ENCODE peak calls at places on chromosomes 11 and 22, in six cellular contexts. G is A549, R is HepG2, M is NB4, B is K562, L is GM12878. E is an unnamed sample.

GRCh38 chr11:107669893-107670601 is 41.8 kb downstream of the SLN start:
- DNase-seq in L (no peak), G (no peak), M (no peak), B (no peak), R (no peak), E (no peak)

GRCh38 chr22:20128902-20129746 is 2.5 kb upstream of the ZDHHC8 start:
- DNase-seq in B (peak), R (peak), L (no peak), G (no peak), M (peak), E (peak)

GRCh38 chr22:37472418-37473006 is 13.7 kb downstream of the MFNG start:
- DNase-seq in B (peak), G (peak), R (peak), M (peak), L (no peak), E (no peak)

GRCh38 chr11:18650859-18651557 is 16.9 kb upstream of the SPTY2D1 start:
- DNase-seq in M (peak), L (peak), R (peak), G (no peak), B (peak), E (peak)

GRCh38 chr11:72700026-72700610 is 25.9 kb upstream of the PDE2A start:
- DNase-seq in L (no peak), M (no peak), B (no peak), R (no peak), G (no peak), E (no peak)

GRCh38 chr11:119590651-119591308 is 138.2 kb downstream of the NECTIN1 start:
- DNase-seq in G (no peak), R (no peak), L (no peak), M (no peak), B (no peak), E (no peak)

GRCh38 chr11:118434553-118435232 is 1.6 kb upstream of the KMT2A start:
- DNase-seq in R (no peak), G (no peak), B (peak), L (no peak), M (peak), E (peak)

GRCh38 chr11:130371004-130371590 is 56.4 kb upstream of the ZBTB44 start:
- DNase-seq in M (peak), B (peak), R (no peak), L (no peak), G (no peak), E (no peak)

GRCh38 chr11:1502971-1503707 is 16.6 kb upstream of the MOB2 start:
- DNase-seq in L (no peak), B (no peak), R (no peak), M (no peak), G (no peak), E (no peak)

GRCh38 chr11:132770802-132771545 is 761.3 kb downstream of the OPCML start:
- DNase-seq in L (no peak), R (no peak), G (no peak), B (no peak), M (no peak), E (no peak)

GRCh38 chr11:70352074-70352473 is 46.3 kb upstream of the CTTN start:
- DNase-seq in L (no peak), M (no peak), B (no peak), R (no peak), G (no peak), E (no peak)

GRCh38 chr22:49825944-49826602 is 1.6 kb downstream of the BRD1 start:
- DNase-seq in M (peak), B (peak), R (peak), G (no peak), L (no peak), E (peak)

GRCh38 chr22:24474221-24474620 is 20.9 kb upstream of the UPB1 start:
- DNase-seq in B (no peak), L (no peak), M (no peak), R (peak), G (no peak), E (peak)

GRCh38 chr11:93525601-93526000 is 17.6 kb downstream of the SMCO4 start:
- DNase-seq in B (peak), M (peak), L (no peak), G (no peak), R (no peak), E (no peak)

GRCh38 chr11:122137081-122137793 is 21.2 kb upstream of the BLID start:
- DNase-seq in R (no peak), B (no peak), L (no peak), M (no peak), G (no peak), E (peak)

GRCh38 chr11:63518548-63518947 is 12.7 kb downstream of the LGALS12 start:
- DNase-seq in R (no peak), B (peak), L (no peak), G (no peak), M (no peak), E (no peak)
- TF ChIP-seq MYC in R (no peak), B (no peak), L (no peak), G (no peak), M (no peak), E (no peak)

GRCh38 chr11:102314784-102315183 is 2.5 kb upstream of the BIRC3 start:
- DNase-seq in L (no peak), G (no peak), M (no peak), B (no peak), R (no peak), E (no peak)

GRCh38 chr11:102316505-102316904 is 779 bp upstream of the BIRC3 start:
- DNase-seq in R (no peak), M (no peak), G (no peak), L (no peak), B (no peak), E (no peak)

GRCh38 chr11:102309621-102310541 is 7.4 kb upstream of the BIRC3 start:
- DNase-seq in M (peak), L (no peak), R (peak), G (no peak), B (no peak), E (no peak)

GRCh38 chr11:102312656-102313055 is 4.6 kb upstream of the BIRC3 start:
- DNase-seq in R (no peak), B (no peak), G (no peak), L (no peak), M (no peak), E (peak)

GRCh38 chr11:102313225-102313940 is 3.9 kb upstream of the BIRC3 start:
- DNase-seq in R (no peak), G (no peak), B (no peak), M (no peak), L (no peak), E (peak)
- H3K4me3 ChIP-seq in R (peak), G (peak), B (peak), M (no peak), L (peak), E (peak)

GRCh38 chr11:78380615-78381029 is 37.0 kb downstream of the GAB2 start:
- DNase-seq in R (no peak), B (peak), L (no peak), G (no peak), M (no peak), E (no peak)
- TF ChIP-seq MYC in R (no peak), B (no peak), L (no peak), G (no peak), M (no peak), E (no peak)

GRCh38 chr11:67053896-67054850 is 2.5 kb upstream of the RHOD start:
- DNase-seq in G (peak), B (peak), L (no peak), M (peak), R (peak), E (peak)

GRCh38 chr11:67056267-67056639 is 394 bp upstream of the RHOD start:
- DNase-seq in R (no peak), B (no peak), M (no peak), G (no peak), L (no peak), E (no peak)

GRCh38 chr11:67056640-67057409 is at the start of gene RHOD:
- DNase-seq in M (no peak), G (no peak), B (no peak), R (no peak), L (no peak), E (peak)

GRCh38 chr11:67055812-67056211 is 835 bp upstream of the RHOD start:
- DNase-seq in G (no peak), B (no peak), R (no peak), L (no peak), M (no peak), E (no peak)

GRCh38 chr11:67054851-67055523 is 1.7 kb upstream of the RHOD start:
- DNase-seq in B (peak), G (peak), L (no peak), M (no peak), R (peak), E (peak)
- H3K4me3 ChIP-seq in B (no peak), G (no peak), L (no peak), M (no peak), R (no peak), E (no peak)

E was measured in endothelial cell of umbilical vein.